ENCODE peak calls at places on chromosome 22, in eight cellular contexts. One of them, this sample, is unnamed.
A peak's percentile ranks its signal among the peaks of the same experiment; 100 is the strongest.

GRCh38 chr22:29457730-29458129 is 19.3 kb downstream of the RFPL1 start:
- DNase-seq in kidney glomerular epithelial cell: no peak
- DNase-seq in cardiac muscle cell: peak; percentile 57
- DNase-seq in T-cell: no peak
- DNase-seq in islet precursor cell: peak; percentile 75
- DNase-seq in tibial nerve: no peak
- DNase-seq in activated CD4-positive, alpha-beta memory T cell treated with anti-CD3 and anti-CD28 coated beads for 36 hours: no peak
- DNase-seq in adrenal gland: no peak
- DNase-seq in this sample: peak; percentile 77

GRCh38 chr22:42522546-42522945 is 3.0 kb upstream of the RRP7A start:
- DNase-seq in cardiac muscle cell: no peak
- DNase-seq in T-cell: no peak
- DNase-seq in tibial nerve: no peak
- DNase-seq in activated CD4-positive, alpha-beta memory T cell treated with anti-CD3 and anti-CD28 coated beads for 36 hours: no peak
- DNase-seq in kidney glomerular epithelial cell: no peak
- DNase-seq in adrenal gland: no peak
- DNase-seq in islet precursor cell: no peak
- DNase-seq in this sample: no peak

GRCh38 chr22:42549329-42550060 is 4.3 kb upstream of the SERHL2 start:
- DNase-seq in activated CD4-positive, alpha-beta memory T cell treated with anti-CD3 and anti-CD28 coated beads for 36 hours: no peak
- DNase-seq in islet precursor cell: no peak
- DNase-seq in tibial nerve: no peak
- DNase-seq in adrenal gland: no peak
- DNase-seq in cardiac muscle cell: no peak
- DNase-seq in T-cell: no peak
- DNase-seq in kidney glomerular epithelial cell: no peak
- DNase-seq in this sample: no peak

GRCh38 chr22:27461470-27461869 is 340.1 kb downstream of the MN1 start:
- DNase-seq in islet precursor cell: peak; percentile 98
- DNase-seq in T-cell: no peak
- DNase-seq in cardiac muscle cell: peak; percentile 70
- DNase-seq in kidney glomerular epithelial cell: peak; percentile 74
- DNase-seq in adrenal gland: no peak
- DNase-seq in tibial nerve: no peak
- DNase-seq in activated CD4-positive, alpha-beta memory T cell treated with anti-CD3 and anti-CD28 coated beads for 36 hours: no peak
- DNase-seq in this sample: peak; percentile 96

GRCh38 chr22:35567794-35568193 is 27.2 kb downstream of the RASD2 start:
- DNase-seq in adrenal gland: no peak
- DNase-seq in cardiac muscle cell: peak; percentile 38
- DNase-seq in islet precursor cell: no peak
- DNase-seq in activated CD4-positive, alpha-beta memory T cell treated with anti-CD3 and anti-CD28 coated beads for 36 hours: no peak
- DNase-seq in kidney glomerular epithelial cell: no peak
- DNase-seq in T-cell: no peak
- DNase-seq in tibial nerve: no peak
- DNase-seq in this sample: peak; percentile 46

GRCh38 chr22:46201059-46201757 is 48.9 kb downstream of the CDPF1 start:
- DNase-seq in adrenal gland: peak; percentile 60
- DNase-seq in tibial nerve: no peak
- DNase-seq in islet precursor cell: peak; percentile 87
- DNase-seq in kidney glomerular epithelial cell: no peak
- DNase-seq in cardiac muscle cell: no peak
- DNase-seq in activated CD4-positive, alpha-beta memory T cell treated with anti-CD3 and anti-CD28 coated beads for 36 hours: no peak
- DNase-seq in T-cell: no peak
- DNase-seq in this sample: peak; percentile 72

GRCh38 chr22:39117585-39118191 is 20.6 kb downstream of the APOBEC3H start:
- DNase-seq in cardiac muscle cell: peak; percentile 66
- DNase-seq in T-cell: peak; percentile 64
- DNase-seq in adrenal gland: peak; percentile 51
- DNase-seq in kidney glomerular epithelial cell: no peak
- DNase-seq in tibial nerve: no peak
- DNase-seq in activated CD4-positive, alpha-beta memory T cell treated with anti-CD3 and anti-CD28 coated beads for 36 hours: peak; percentile 89
- DNase-seq in islet precursor cell: peak; percentile 73
- DNase-seq in this sample: no peak

GRCh38 chr22:25365491-25366261 is 146.2 kb downstream of the CRYBB2 start:
- DNase-seq in activated CD4-positive, alpha-beta memory T cell treated with anti-CD3 and anti-CD28 coated beads for 36 hours: no peak
- DNase-seq in kidney glomerular epithelial cell: no peak
- DNase-seq in adrenal gland: no peak
- DNase-seq in islet precursor cell: no peak
- DNase-seq in tibial nerve: no peak
- DNase-seq in T-cell: no peak
- DNase-seq in cardiac muscle cell: no peak
- DNase-seq in this sample: peak; percentile 56

GRCh38 chr22:48367731-48368130 is 1459.9 kb downstream of the BRD1 start:
- DNase-seq in activated CD4-positive, alpha-beta memory T cell treated with anti-CD3 and anti-CD28 coated beads for 36 hours: no peak
- DNase-seq in adrenal gland: no peak
- DNase-seq in T-cell: no peak
- DNase-seq in islet precursor cell: peak; percentile 29
- DNase-seq in cardiac muscle cell: no peak
- DNase-seq in tibial nerve: no peak
- DNase-seq in kidney glomerular epithelial cell: no peak
- DNase-seq in this sample: no peak

GRCh38 chr22:49627217-49628181 is 200.2 kb downstream of the BRD1 start:
- DNase-seq in kidney glomerular epithelial cell: no peak
- DNase-seq in activated CD4-positive, alpha-beta memory T cell treated with anti-CD3 and anti-CD28 coated beads for 36 hours: no peak
- DNase-seq in tibial nerve: no peak
- DNase-seq in T-cell: no peak
- DNase-seq in islet precursor cell: no peak
- DNase-seq in cardiac muscle cell: no peak
- DNase-seq in adrenal gland: no peak
- DNase-seq in this sample: no peak

GRCh38 chr22:39706406-39707150 is 136.0 kb downstream of the CACNA1I start:
- DNase-seq in kidney glomerular epithelial cell: no peak
- DNase-seq in islet precursor cell: no peak
- DNase-seq in tibial nerve: no peak
- DNase-seq in activated CD4-positive, alpha-beta memory T cell treated with anti-CD3 and anti-CD28 coated beads for 36 hours: no peak
- DNase-seq in T-cell: no peak
- DNase-seq in cardiac muscle cell: no peak
- DNase-seq in adrenal gland: no peak
- DNase-seq in this sample: no peak

GRCh38 chr22:45537734-45538181 is 35.1 kb downstream of the FBLN1 start:
- DNase-seq in activated CD4-positive, alpha-beta memory T cell treated with anti-CD3 and anti-CD28 coated beads for 36 hours: no peak
- DNase-seq in adrenal gland: no peak
- DNase-seq in islet precursor cell: no peak
- DNase-seq in T-cell: no peak
- DNase-seq in tibial nerve: no peak
- DNase-seq in kidney glomerular epithelial cell: no peak
- DNase-seq in cardiac muscle cell: peak; percentile 90
- DNase-seq in this sample: no peak

GRCh38 chr22:21719024-21719423 is 16.6 kb downstream of the YPEL1 start:
- DNase-seq in T-cell: no peak
- DNase-seq in kidney glomerular epithelial cell: no peak
- DNase-seq in tibial nerve: no peak
- DNase-seq in islet precursor cell: no peak
- DNase-seq in activated CD4-positive, alpha-beta memory T cell treated with anti-CD3 and anti-CD28 coated beads for 36 hours: no peak
- DNase-seq in adrenal gland: no peak
- DNase-seq in cardiac muscle cell: no peak
- DNase-seq in this sample: no peak

GRCh38 chr22:45429424-45429823 is 15.9 kb downstream of the RIBC2 start:
- DNase-seq in tibial nerve: no peak
- DNase-seq in kidney glomerular epithelial cell: no peak
- DNase-seq in activated CD4-positive, alpha-beta memory T cell treated with anti-CD3 and anti-CD28 coated beads for 36 hours: no peak
- DNase-seq in adrenal gland: no peak
- DNase-seq in T-cell: no peak
- DNase-seq in islet precursor cell: no peak
- DNase-seq in cardiac muscle cell: no peak
- DNase-seq in this sample: no peak

GRCh38 chr22:19664406-19664805 is 49.9 kb upstream of the SEPTIN5 start:
- DNase-seq in T-cell: no peak
- DNase-seq in islet precursor cell: no peak
- DNase-seq in cardiac muscle cell: no peak
- DNase-seq in kidney glomerular epithelial cell: no peak
- DNase-seq in activated CD4-positive, alpha-beta memory T cell treated with anti-CD3 and anti-CD28 coated beads for 36 hours: no peak
- DNase-seq in adrenal gland: no peak
- DNase-seq in tibial nerve: no peak
- DNase-seq in this sample: no peak